ENCODE peak calls at places on chromosomes 3 and 15, in seven cellular contexts. K is OCI-LY7; Z is stimulated activated CD8-positive, alpha-beta memory T cell treated with anti-CD3 and anti-CD28 coated beads, Interleukin-4, amount 100 ng/mL, for 48 hours; M is aorta; T is SK-N-MC; D is AG08396; J is stimulated activated effector memory CD8-positive, alpha-beta T cell treated with anti-CD3 and anti-CD28 coated beads, Interleukin-12 subunit alpha, Interleukin-12 subunit beta, amount 100 ng/mL, for 72 hours. U is an unnamed sample.

GRCh38 chr3:172142074-172143059 is 103.0 kb downstream of the FNDC3B start:
- DNase-seq in Z (no peak), T (no peak), M (no peak), K (peak), J (no peak), D (no peak), U (no peak)

GRCh38 chr3:172311217-172311616 is 137.0 kb downstream of the GHSR start:
- DNase-seq in J (no peak), K (no peak), M (no peak), T (no peak), D (no peak), Z (no peak), U (no peak)

GRCh38 chr3:183180765-183181295 is 18.3 kb upstream of the LAMP3 start:
- DNase-seq in Z (no peak), M (no peak), D (no peak), K (no peak), J (no peak), T (no peak), U (no peak)

GRCh38 chr3:113638910-113639309 is 57.5 kb downstream of the USF3 start:
- DNase-seq in J (no peak), K (no peak), D (no peak), Z (no peak), M (no peak), T (no peak), U (no peak)

GRCh38 chr3:22835041-22835440 is 368.1 kb upstream of the UBE2E2 start:
- DNase-seq in T (peak), Z (no peak), D (no peak), M (no peak), K (no peak), J (no peak), U (no peak)

GRCh38 chr3:179324270-179324754 is 1.5 kb downstream of the ZNF639 start:
- DNase-seq in M (no peak), J (no peak), T (no peak), K (peak), D (peak), Z (no peak), U (no peak)

GRCh38 chr3:115040673-115041286 is 106.3 kb downstream of the ZBTB20 start:
- DNase-seq in K (peak), Z (peak), J (no peak), T (no peak), D (peak), M (no peak), U (no peak)

GRCh38 chr3:184261270-184262165 is at the start of gene CAMK2N2:
- DNase-seq in D (peak), J (peak), T (no peak), Z (peak), M (peak), K (peak), U (peak)

GRCh38 chr3:152267319-152267689 is 1.4 kb upstream of the MBNL1 start:
- DNase-seq in K (no peak), T (no peak), J (no peak), Z (no peak), M (no peak), D (no peak), U (no peak)

GRCh38 chr15:89893027-89893426 is 767 bp downstream of the AP3S2 start:
- DNase-seq in J (no peak), K (no peak), Z (no peak), D (no peak), T (no peak), M (no peak), U (no peak)

GRCh38 chr15:56660943-56661342 is 72.4 kb downstream of the ZNF280D start:
- DNase-seq in Z (no peak), J (no peak), K (no peak), D (no peak), T (no peak), M (no peak), U (no peak)

GRCh38 chr15:32908135-32908801 is 190.5 kb downstream of the GREM1 start:
- DNase-seq in M (no peak), D (peak), J (no peak), K (peak), T (no peak), Z (no peak), U (peak)

GRCh38 chr3:159418571-159419526 is 569.8 kb upstream of the IL12A start:
- DNase-seq in D (peak), T (no peak), M (no peak), K (no peak), Z (no peak), J (no peak), U (no peak)

GRCh38 chr3:172094621-172095557 is 55.5 kb downstream of the FNDC3B start:
- DNase-seq in K (no peak), J (no peak), T (no peak), Z (peak), D (no peak), M (no peak), U (no peak)

GRCh38 chr3:170907519-170908234 is 760 bp downstream of the EIF5A2 start:
- DNase-seq in K (peak), T (no peak), Z (peak), D (peak), M (no peak), J (no peak), U (no peak)

GRCh38 chr3:115423170-115423569 is 200.1 kb upstream of the GAP43 start:
- DNase-seq in Z (no peak), K (no peak), J (no peak), M (no peak), D (no peak), T (no peak), U (no peak)

GRCh38 chr3:43288366-43288765 is 2.0 kb downstream of the SNRK start:
- DNase-seq in D (peak), K (peak), J (no peak), Z (no peak), M (no peak), T (no peak), U (no peak)

GRCh38 chr3:30440880-30441279 is 165.5 kb upstream of the TGFBR2 start:
- DNase-seq in Z (no peak), K (no peak), D (no peak), M (no peak), J (no peak), T (no peak), U (no peak)

GRCh38 chr3:143171141-143171651 is 51.6 kb downstream of the CHST2 start:
- DNase-seq in D (no peak), J (no peak), Z (no peak), T (peak), M (no peak), K (peak), U (no peak)

GRCh38 chr3:167837430-167837829 is 101.9 kb downstream of the SERPINI1 start:
- DNase-seq in Z (no peak), J (no peak), D (no peak), M (no peak), T (no peak), K (peak), U (no peak)

GRCh38 chr3:132726341-132726823 is 4.2 kb upstream of the NPHP3 start:
- DNase-seq in Z (no peak), T (peak), M (no peak), K (peak), D (no peak), J (no peak), U (no peak)

GRCh38 chr3:128702391-128702790 is 23.6 kb upstream of the RAB7A start:
- DNase-seq in M (no peak), Z (no peak), D (no peak), K (no peak), J (no peak), T (no peak), U (no peak)

GRCh38 chr15:48794697-48795134 is 16.2 kb downstream of the CEP152 start:
- DNase-seq in T (no peak), Z (no peak), J (no peak), K (no peak), M (no peak), D (no peak), U (peak)

GRCh38 chr3:169172535-169172934 is 491.0 kb downstream of the MECOM start:
- DNase-seq in M (no peak), D (no peak), K (no peak), J (no peak), T (no peak), Z (no peak), U (no peak)

GRCh38 chr15:70319466-70319865 is 221.7 kb upstream of the TLE3 start:
- DNase-seq in K (peak), T (no peak), M (no peak), J (no peak), Z (no peak), D (no peak), U (no peak)

GRCh38 chr15:65032823-65033537 is 3.5 kb upstream of the MTFMT start:
- DNase-seq in T (no peak), Z (peak), K (peak), J (peak), M (peak), D (peak), U (no peak)

GRCh38 chr15:67190326-67190725 is 64.1 kb downstream of the AAGAB start:
- DNase-seq in M (no peak), J (no peak), T (no peak), D (no peak), K (no peak), Z (no peak), U (no peak)

GRCh38 chr15:60949034-60949977 is 279.8 kb downstream of the RORA start:
- DNase-seq in Z (no peak), K (no peak), D (no peak), J (no peak), T (no peak), M (no peak), U (no peak)

GRCh38 chr3:71022552-71023335 is 560.8 kb downstream of the FOXP1 start:
- DNase-seq in J (no peak), M (no peak), D (no peak), T (no peak), K (no peak), Z (no peak), U (no peak)

GRCh38 chr15:28881170-28881569 is 4.6 kb upstream of the APBA2 start:
- DNase-seq in M (no peak), D (peak), T (no peak), Z (no peak), K (no peak), J (no peak), U (no peak)

GRCh38 chr15:34336333-34336732 is 1.2 kb downstream of the SLC12A6 start:
- DNase-seq in T (no peak), D (no peak), J (no peak), Z (no peak), M (no peak), K (no peak), U (no peak)

GRCh38 chr3:5426094-5426883 is 238.8 kb downstream of the EDEM1 start:
- DNase-seq in D (peak), Z (peak), K (peak), M (peak), J (peak), T (peak), U (peak)

GRCh38 chr3:21621396-21621695 is 129.7 kb downstream of the ZNF385D start:
- DNase-seq in J (no peak), T (no peak), D (peak), K (no peak), Z (no peak), M (no peak), U (no peak)

GRCh38 chr3:160564949-160565441 is 376 bp downstream of the KPNA4 start:
- DNase-seq in J (no peak), K (peak), D (peak), Z (peak), M (peak), T (no peak), U (peak)

GRCh38 chr3:113157408-113157980 is 53.9 kb upstream of the BOC start:
- DNase-seq in Z (no peak), J (no peak), T (no peak), K (no peak), M (peak), D (no peak), U (no peak)

GRCh38 chr3:45972534-45973402 is 22.9 kb downstream of the FYCO1 start:
- DNase-seq in D (peak), M (peak), T (no peak), Z (no peak), J (no peak), K (peak), U (no peak)